ENCODE peak calls at places on chromosomes 16 and 17, in eight cellular contexts. One of them, this sample, is unnamed.

GRCh38 chr17:32323784-32324590 is 18.0 kb downstream of the C17orf75 start:
- DNase-seq in AG10803: peak; percentile 26
- DNase-seq in AG04450: no peak
- DNase-seq in nephron progenitor cell: no peak
- DNase-seq in GM13977: no peak
- DNase-seq in cardiac fibroblast: peak; percentile 19
- DNase-seq in activated B cell treated with CpG ODN at 0.5 μM for 24 hours: no peak
- DNase-seq in WTC11: no peak
- DNase-seq in this sample: no peak

GRCh38 chr16:56269824-56270684 is 78.8 kb downstream of the GNAO1 start:
- DNase-seq in AG10803: peak; percentile 84
- DNase-seq in AG04450: peak; percentile 42
- DNase-seq in nephron progenitor cell: peak; percentile 25
- DNase-seq in GM13977: no peak
- DNase-seq in cardiac fibroblast: peak; percentile 77
- DNase-seq in activated B cell treated with CpG ODN at 0.5 μM for 24 hours: no peak
- DNase-seq in WTC11: peak; percentile 37
- DNase-seq in this sample: no peak

GRCh38 chr16:1197237-1197866 is 27.7 kb downstream of the TPSG1 start:
- DNase-seq in AG10803: no peak
- DNase-seq in AG04450: no peak
- DNase-seq in nephron progenitor cell: no peak
- DNase-seq in GM13977: no peak
- DNase-seq in cardiac fibroblast: no peak
- DNase-seq in activated B cell treated with CpG ODN at 0.5 μM for 24 hours: no peak
- DNase-seq in WTC11: no peak
- DNase-seq in this sample: no peak

GRCh38 chr17:72850410-72850809 is 242.1 kb downstream of the SLC39A11 start:
- DNase-seq in AG10803: peak; percentile 66
- DNase-seq in AG04450: peak; percentile 46
- DNase-seq in nephron progenitor cell: no peak
- DNase-seq in GM13977: no peak
- DNase-seq in cardiac fibroblast: peak; percentile 82
- DNase-seq in activated B cell treated with CpG ODN at 0.5 μM for 24 hours: no peak
- DNase-seq in WTC11: no peak
- DNase-seq in this sample: no peak

GRCh38 chr17:46769531-46770438 is 48.7 kb downstream of the WNT3 start:
- DNase-seq in AG10803: peak; percentile 22
- DNase-seq in AG04450: no peak
- DNase-seq in nephron progenitor cell: no peak
- DNase-seq in GM13977: peak; percentile 40
- DNase-seq in cardiac fibroblast: no peak
- DNase-seq in activated B cell treated with CpG ODN at 0.5 μM for 24 hours: no peak
- DNase-seq in WTC11: no peak
- DNase-seq in this sample: peak; percentile 34

GRCh38 chr16:73286643-73287267 is 238.8 kb upstream of the ZFHX3 start:
- DNase-seq in AG10803: no peak
- DNase-seq in AG04450: no peak
- DNase-seq in nephron progenitor cell: no peak
- DNase-seq in GM13977: no peak
- DNase-seq in cardiac fibroblast: no peak
- DNase-seq in activated B cell treated with CpG ODN at 0.5 μM for 24 hours: no peak
- DNase-seq in WTC11: no peak
- DNase-seq in this sample: no peak

GRCh38 chr16:3652373-3653037 is 2.0 kb upstream of the DNASE1 start:
- DNase-seq in AG10803: no peak
- DNase-seq in AG04450: no peak
- DNase-seq in nephron progenitor cell: no peak
- DNase-seq in GM13977: no peak
- DNase-seq in cardiac fibroblast: no peak
- DNase-seq in activated B cell treated with CpG ODN at 0.5 μM for 24 hours: no peak
- DNase-seq in WTC11: peak; percentile 18
- DNase-seq in this sample: no peak

GRCh38 chr17:80761421-80761871 is 216.8 kb downstream of the RPTOR start:
- DNase-seq in AG10803: peak; percentile 68
- DNase-seq in AG04450: no peak
- DNase-seq in nephron progenitor cell: no peak
- DNase-seq in GM13977: no peak
- DNase-seq in cardiac fibroblast: peak; percentile 81
- DNase-seq in activated B cell treated with CpG ODN at 0.5 μM for 24 hours: no peak
- DNase-seq in WTC11: no peak
- DNase-seq in this sample: no peak

GRCh38 chr17:21199856-21200255 is 14.1 kb downstream of the TMEM11 start:
- DNase-seq in AG10803: no peak
- DNase-seq in AG04450: no peak
- DNase-seq in nephron progenitor cell: peak; percentile 30
- DNase-seq in GM13977: no peak
- DNase-seq in cardiac fibroblast: no peak
- DNase-seq in activated B cell treated with CpG ODN at 0.5 μM for 24 hours: no peak
- DNase-seq in WTC11: peak; percentile 58
- DNase-seq in this sample: no peak

GRCh38 chr17:17774009-17774881 is 62.5 kb downstream of the SREBF1 start:
- DNase-seq in AG10803: no peak
- DNase-seq in AG04450: no peak
- DNase-seq in nephron progenitor cell: no peak
- DNase-seq in GM13977: no peak
- DNase-seq in cardiac fibroblast: peak; percentile 42
- DNase-seq in activated B cell treated with CpG ODN at 0.5 μM for 24 hours: no peak
- DNase-seq in WTC11: no peak
- DNase-seq in this sample: no peak

GRCh38 chr16:77213542-77214108 is 14.4 kb downstream of the SYCE1L start:
- DNase-seq in AG10803: peak; percentile 83
- DNase-seq in AG04450: peak; percentile 37
- DNase-seq in nephron progenitor cell: no peak
- DNase-seq in GM13977: no peak
- DNase-seq in cardiac fibroblast: peak; percentile 90
- DNase-seq in activated B cell treated with CpG ODN at 0.5 μM for 24 hours: no peak
- DNase-seq in WTC11: no peak
- DNase-seq in this sample: no peak

GRCh38 chr17:41907185-41907556 is 11.6 kb downstream of the ACLY start:
- DNase-seq in AG10803: peak; percentile 75
- DNase-seq in AG04450: no peak
- DNase-seq in nephron progenitor cell: no peak
- DNase-seq in GM13977: no peak
- DNase-seq in cardiac fibroblast: peak; percentile 72
- DNase-seq in activated B cell treated with CpG ODN at 0.5 μM for 24 hours: no peak
- DNase-seq in WTC11: no peak
- DNase-seq in this sample: no peak

GRCh38 chr17:46764709-46765401 is 53.6 kb downstream of the WNT3 start:
- DNase-seq in AG10803: peak; percentile 84
- DNase-seq in AG04450: peak; percentile 27
- DNase-seq in nephron progenitor cell: no peak
- DNase-seq in GM13977: no peak
- DNase-seq in cardiac fibroblast: peak; percentile 87
- DNase-seq in activated B cell treated with CpG ODN at 0.5 μM for 24 hours: no peak
- DNase-seq in WTC11: no peak
- DNase-seq in this sample: peak; percentile 36

GRCh38 chr17:1484586-1485310 is 7.7 kb downstream of the MYO1C start:
- DNase-seq in AG10803: no peak
- DNase-seq in AG04450: no peak
- DNase-seq in nephron progenitor cell: peak; percentile 63
- DNase-seq in GM13977: peak; percentile 87
- DNase-seq in cardiac fibroblast: peak; percentile 52
- DNase-seq in activated B cell treated with CpG ODN at 0.5 μM for 24 hours: peak; percentile 82
- DNase-seq in WTC11: peak; percentile 65
- DNase-seq in this sample: peak; percentile 58

GRCh38 chr16:20727181-20727580 is 14.4 kb downstream of the THUMPD1 start:
- DNase-seq in AG10803: no peak
- DNase-seq in AG04450: no peak
- DNase-seq in nephron progenitor cell: no peak
- DNase-seq in GM13977: no peak
- DNase-seq in cardiac fibroblast: no peak
- DNase-seq in activated B cell treated with CpG ODN at 0.5 μM for 24 hours: no peak
- DNase-seq in WTC11: no peak
- DNase-seq in this sample: no peak

GRCh38 chr17:44074231-44074910 is 3.8 kb downstream of the G6PC3 start:
- DNase-seq in AG10803: no peak
- DNase-seq in AG04450: no peak
- DNase-seq in nephron progenitor cell: no peak
- DNase-seq in GM13977: no peak
- DNase-seq in cardiac fibroblast: no peak
- DNase-seq in activated B cell treated with CpG ODN at 0.5 μM for 24 hours: no peak
- DNase-seq in WTC11: no peak
- DNase-seq in this sample: no peak
- TF ChIP-seq CTCF in AG10803: no peak
- TF ChIP-seq CTCF in AG04450: no peak
- TF ChIP-seq CTCF in nephron progenitor cell: no peak
- TF ChIP-seq CTCF in GM13977: no peak
- TF ChIP-seq CTCF in cardiac fibroblast: no peak
- TF ChIP-seq CTCF in activated B cell treated with CpG ODN at 0.5 μM for 24 hours: no peak
- TF ChIP-seq CTCF in WTC11: no peak
- TF ChIP-seq CTCF in this sample: no peak

GRCh38 chr17:58595194-58595792 is 80.9 kb upstream of the MTMR4 start:
- DNase-seq in AG10803: no peak
- DNase-seq in AG04450: no peak
- DNase-seq in nephron progenitor cell: no peak
- DNase-seq in GM13977: no peak
- DNase-seq in cardiac fibroblast: no peak
- DNase-seq in activated B cell treated with CpG ODN at 0.5 μM for 24 hours: no peak
- DNase-seq in WTC11: no peak
- DNase-seq in this sample: no peak
- TF ChIP-seq CTCF in AG10803: no peak
- TF ChIP-seq CTCF in AG04450: no peak
- TF ChIP-seq CTCF in nephron progenitor cell: no peak
- TF ChIP-seq CTCF in GM13977: peak; percentile 41
- TF ChIP-seq CTCF in cardiac fibroblast: no peak
- TF ChIP-seq CTCF in activated B cell treated with CpG ODN at 0.5 μM for 24 hours: no peak
- TF ChIP-seq CTCF in WTC11: no peak
- TF ChIP-seq CTCF in this sample: no peak

GRCh38 chr16:8660841-8661301 is 13.5 kb upstream of the ABAT start:
- DNase-seq in AG10803: peak; percentile 47
- DNase-seq in AG04450: peak; percentile 24
- DNase-seq in nephron progenitor cell: peak; percentile 77
- DNase-seq in GM13977: peak; percentile 74
- DNase-seq in cardiac fibroblast: peak; percentile 64
- DNase-seq in activated B cell treated with CpG ODN at 0.5 μM for 24 hours: no peak
- DNase-seq in WTC11: peak; percentile 76
- DNase-seq in this sample: peak; percentile 75

GRCh38 chr16:8649829-8650554 is 24.4 kb upstream of the ABAT start:
- DNase-seq in AG10803: no peak
- DNase-seq in AG04450: no peak
- DNase-seq in nephron progenitor cell: no peak
- DNase-seq in GM13977: no peak
- DNase-seq in cardiac fibroblast: peak; percentile 9
- DNase-seq in activated B cell treated with CpG ODN at 0.5 μM for 24 hours: no peak
- DNase-seq in WTC11: no peak
- DNase-seq in this sample: no peak

GRCh38 chr16:8656376-8656775 is 18.0 kb upstream of the ABAT start:
- DNase-seq in AG10803: no peak
- DNase-seq in AG04450: no peak
- DNase-seq in nephron progenitor cell: no peak
- DNase-seq in GM13977: no peak
- DNase-seq in cardiac fibroblast: no peak
- DNase-seq in activated B cell treated with CpG ODN at 0.5 μM for 24 hours: no peak
- DNase-seq in WTC11: no peak
- DNase-seq in this sample: no peak

GRCh38 chr16:8655184-8655717 is 19.2 kb upstream of the ABAT start:
- DNase-seq in AG10803: peak; percentile 4
- DNase-seq in AG04450: no peak
- DNase-seq in nephron progenitor cell: peak; percentile 20
- DNase-seq in GM13977: peak; percentile 57
- DNase-seq in cardiac fibroblast: peak; percentile 48
- DNase-seq in activated B cell treated with CpG ODN at 0.5 μM for 24 hours: no peak
- DNase-seq in WTC11: peak; percentile 57
- DNase-seq in this sample: no peak
- TF ChIP-seq CTCF in AG10803: peak; percentile 45
- TF ChIP-seq CTCF in AG04450: peak; percentile 54
- TF ChIP-seq CTCF in nephron progenitor cell: peak; percentile 51
- TF ChIP-seq CTCF in GM13977: peak; percentile 68
- TF ChIP-seq CTCF in cardiac fibroblast: peak; percentile 47
- TF ChIP-seq CTCF in activated B cell treated with CpG ODN at 0.5 μM for 24 hours: no peak
- TF ChIP-seq CTCF in WTC11: peak; percentile 46
- TF ChIP-seq CTCF in this sample: no peak

GRCh38 chr17:22268214-22268911 is 576.0 kb downstream of the KCNJ18 start:
- DNase-seq in AG10803: no peak
- DNase-seq in AG04450: no peak
- DNase-seq in nephron progenitor cell: no peak
- DNase-seq in GM13977: no peak
- DNase-seq in cardiac fibroblast: no peak
- DNase-seq in activated B cell treated with CpG ODN at 0.5 μM for 24 hours: no peak
- DNase-seq in WTC11: no peak
- DNase-seq in this sample: no peak

GRCh38 chr17:22268912-22269220 is 576.5 kb downstream of the KCNJ18 start:
- DNase-seq in AG10803: no peak
- DNase-seq in AG04450: no peak
- DNase-seq in nephron progenitor cell: no peak
- DNase-seq in GM13977: no peak
- DNase-seq in cardiac fibroblast: no peak
- DNase-seq in activated B cell treated with CpG ODN at 0.5 μM for 24 hours: peak; percentile 5
- DNase-seq in WTC11: no peak
- DNase-seq in this sample: no peak

GRCh38 chr17:22267019-22267418 is 574.7 kb downstream of the KCNJ18 start:
- DNase-seq in AG10803: no peak
- DNase-seq in AG04450: no peak
- DNase-seq in nephron progenitor cell: no peak
- DNase-seq in GM13977: no peak
- DNase-seq in cardiac fibroblast: no peak
- DNase-seq in activated B cell treated with CpG ODN at 0.5 μM for 24 hours: no peak
- DNase-seq in WTC11: no peak
- DNase-seq in this sample: no peak

GRCh38 chr17:22265807-22266206 is 573.5 kb downstream of the KCNJ18 start:
- DNase-seq in AG10803: no peak
- DNase-seq in AG04450: no peak
- DNase-seq in nephron progenitor cell: no peak
- DNase-seq in GM13977: no peak
- DNase-seq in cardiac fibroblast: no peak
- DNase-seq in activated B cell treated with CpG ODN at 0.5 μM for 24 hours: peak; percentile 6
- DNase-seq in WTC11: no peak
- DNase-seq in this sample: no peak

DNA sequence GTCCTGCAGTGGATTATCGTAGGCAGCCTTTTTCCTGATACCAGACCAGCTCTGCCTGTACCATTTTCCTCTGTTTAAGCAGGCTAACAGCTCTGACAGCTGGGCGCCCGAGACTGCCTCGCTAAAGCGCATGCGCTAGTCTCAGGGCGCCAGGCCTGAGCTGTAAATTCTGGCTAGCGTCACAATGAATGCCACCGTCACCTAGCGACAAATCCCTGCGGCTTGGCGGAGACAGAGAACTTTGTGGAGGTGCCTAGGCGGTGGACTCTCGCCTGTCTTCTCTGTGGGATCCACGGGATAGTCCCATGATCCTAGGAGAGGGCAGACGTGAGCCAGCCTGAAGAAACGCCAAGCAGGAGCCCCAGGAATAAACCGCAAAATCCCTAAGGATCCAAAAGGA is 573.9 kb downstream of the KCNJ18 start:
- DNase-seq in AG10803: no peak
- DNase-seq in AG04450: no peak
- DNase-seq in nephron progenitor cell: no peak
- DNase-seq in GM13977: no peak
- DNase-seq in cardiac fibroblast: no peak
- DNase-seq in activated B cell treated with CpG ODN at 0.5 μM for 24 hours: peak; percentile 5
- DNase-seq in WTC11: no peak
- DNase-seq in this sample: no peak
- TF ChIP-seq CTCF in AG10803: no peak
- TF ChIP-seq CTCF in AG04450: no peak
- TF ChIP-seq CTCF in nephron progenitor cell: no peak
- TF ChIP-seq CTCF in GM13977: no peak
- TF ChIP-seq CTCF in cardiac fibroblast: no peak
- TF ChIP-seq CTCF in activated B cell treated with CpG ODN at 0.5 μM for 24 hours: no peak
- TF ChIP-seq CTCF in WTC11: no peak
- TF ChIP-seq CTCF in this sample: no peak

This sample was measured in mesothelial cell of epicardium.